ENCODE peak calls at places on chromosomes 11 and 22, in six cellular contexts. B, S, A, H, V and I are unnamed samples.

GRCh38 chr11:36065436-36065835 is 121.6 kb downstream of the LDLRAD3 start:
- DNase-seq in H (no peak), B (no peak), S (peak; percentile 92), A (no peak), V (no peak), I (no peak)

GRCh38 chr22:20143883-20144665 is 6.8 kb downstream of the CCDC188 start:
- DNase-seq in S (no peak), V (no peak), A (no peak), B (no peak), H (no peak), I (no peak)

GRCh38 chr22:38097557-38098409 is 12.7 kb downstream of the BAIAP2L2 start:
- DNase-seq in B (peak; percentile 30), V (no peak), S (peak; percentile 22), H (peak; percentile 77), A (no peak), I (no peak)

GRCh38 chr11:76885390-76886097 is 24.8 kb downstream of the ACER3 start:
- DNase-seq in A (no peak), H (no peak), B (no peak), V (peak; percentile 31), S (peak; percentile 79), I (no peak)

GRCh38 chr11:65426839-65427690 is 4.5 kb downstream of the NEAT1 start:
- DNase-seq in S (peak; percentile 72), V (peak; percentile 36), B (no peak), A (peak; percentile 74), H (peak; percentile 81), I (no peak)

GRCh38 chr11:35141538-35141937 is 2.6 kb downstream of the CD44 start:
- DNase-seq in S (no peak), A (peak; percentile 78), B (peak; percentile 62), V (peak; percentile 52), H (peak; percentile 79), I (no peak)

GRCh38 chr11:20131744-20132666 is 28.3 kb downstream of the DBX1 start:
- DNase-seq in V (peak; percentile 63), H (peak; percentile 84), A (peak; percentile 82), B (peak; percentile 67), S (peak; percentile 63), I (peak; percentile 30)

GRCh38 chr11:6333112-6333511 is 12.8 kb upstream of the CAVIN3 start:
- DNase-seq in S (no peak), V (no peak), H (no peak), B (no peak), A (no peak), I (peak; percentile 61)

GRCh38 chr11:79514269-79514668 is 73.4 kb upstream of the TENM4 start:
- DNase-seq in H (no peak), S (no peak), B (no peak), V (no peak), A (no peak), I (no peak)

GRCh38 chr11:69828276-69828970 is 9.2 kb upstream of the FGF3 start:
- DNase-seq in H (peak; percentile 32), B (peak; percentile 7), A (no peak), V (no peak), S (no peak), I (no peak)

GRCh38 chr11:624705-625635 is at the start of gene CDHR5:
- DNase-seq in H (no peak), A (no peak), S (no peak), V (no peak), B (peak; percentile 26), I (no peak)

GRCh38 chr11:93775289-93775688 is 8.8 kb upstream of the MED17 start:
- DNase-seq in S (peak; percentile 13), V (no peak), A (no peak), H (no peak), B (no peak), I (no peak)

GRCh38 chr22:37330200-37331033 is 48.1 kb downstream of the CYTH4 start:
- DNase-seq in S (peak; percentile 96), V (no peak), A (peak; percentile 75), B (no peak), H (no peak), I (no peak)

GRCh38 chr11:70098936-70099335 is 20.8 kb downstream of the ANO1 start:
- DNase-seq in S (no peak), A (no peak), H (no peak), B (peak; percentile 21), V (no peak), I (no peak)

GRCh38 chr22:19149047-19149883 is 827 bp downstream of the GSC2 start:
- DNase-seq in S (peak; percentile 22), B (no peak), V (no peak), H (no peak), A (peak; percentile 76), I (no peak)

GRCh38 chr11:134980819-134981710 is 569.0 kb upstream of the B3GAT1 start:
- DNase-seq in S (no peak), H (no peak), B (no peak), A (no peak), V (no peak), I (no peak)

GRCh38 chr11:42595856-42596255 is 715.9 kb upstream of the API5 start:
- DNase-seq in B (no peak), S (no peak), H (no peak), V (no peak), A (no peak), I (no peak)

GRCh38 chr11:127656266-127656879 is 655.8 kb upstream of the KIRREL3 start:
- DNase-seq in S (no peak), H (no peak), A (no peak), B (no peak), V (no peak), I (no peak)

GRCh38 chr22:46966846-46967245 is 204.4 kb downstream of the TBC1D22A start:
- DNase-seq in S (no peak), B (no peak), A (no peak), H (no peak), V (no peak), I (no peak)

GRCh38 chr11:46710821-46711269 is 8.2 kb upstream of the F2 start:
- DNase-seq in A (no peak), H (peak; percentile 89), S (peak; percentile 96), V (peak; percentile 66), B (peak; percentile 75), I (peak; percentile 74)

GRCh38 chr11:62851807-62852522 is 12.6 kb upstream of the WDR74 start:
- DNase-seq in A (no peak), S (no peak), H (no peak), V (no peak), B (no peak), I (no peak)

GRCh38 chr22:28798810-28799124 is 1.6 kb downstream of the XBP1 start:
- DNase-seq in B (no peak), V (no peak), A (no peak), S (no peak), H (no peak), I (no peak)

GRCh38 chr11:114395776-114396175 is 4.5 kb downstream of the C11orf71 start:
- DNase-seq in S (no peak), A (no peak), H (no peak), V (no peak), B (no peak), I (no peak)

GRCh38 chr11:78151804-78152203 is 12.4 kb upstream of the ALG8 start:
- DNase-seq in H (no peak), V (no peak), A (no peak), B (no peak), S (no peak), I (no peak)

GRCh38 chr11:133921513-133921912 is 35.3 kb downstream of the IGSF9B start:
- DNase-seq in B (no peak), A (no peak), H (no peak), S (no peak), V (no peak), I (no peak)

GRCh38 chr22:23632178-23632577 is at the start of gene DRICH1:
- DNase-seq in V (no peak), B (no peak), A (no peak), H (no peak), S (no peak), I (no peak)

GRCh38 chr11:99911116-99911515 is 776.0 kb upstream of the ARHGAP42 start:
- DNase-seq in S (no peak), A (no peak), H (no peak), B (no peak), V (no peak), I (no peak)

GRCh38 chr11:47220401-47220821 is 5.6 kb downstream of the DDB2 start:
- DNase-seq in H (no peak), V (no peak), S (peak; percentile 81), B (no peak), A (no peak), I (no peak)

GRCh38 chr11:128965485-128965884 is 22.8 kb upstream of the TP53AIP1 start:
- DNase-seq in B (no peak), H (no peak), A (no peak), V (no peak), S (peak; percentile 28), I (no peak)

GRCh38 chr11:13277719-13278619 is at the start of gene BMAL1:
- DNase-seq in V (peak; percentile 65), H (peak; percentile 85), S (peak; percentile 26), B (peak; percentile 71), A (peak; percentile 86), I (no peak)